ENCODE peak calls at places on chromosome 1, in six cellular contexts. B, D, V, M, S and Y are unnamed samples.

GRCh38 chr1:33211972-33212371 is 30.1 kb upstream of the TRIM62 start:
- ATAC-seq in B (no peak), D (no peak), V (no peak), M (no peak), S (no peak), Y (no peak)

GRCh38 chr1:153494976-153495535 is 34.6 kb upstream of the S100A7 start:
- ATAC-seq in B (peak), D (no peak), V (peak), M (peak), S (peak), Y (peak)

GRCh38 chr1:180881806-180882509 is 30.7 kb upstream of the KIAA1614 start:
- ATAC-seq in B (peak), D (no peak), V (peak), M (no peak), S (peak), Y (peak)

GRCh38 chr1:42692941-42693340 is 10.7 kb downstream of the YBX1 start:
- ATAC-seq in B (no peak), D (no peak), V (no peak), M (no peak), S (no peak), Y (peak)

GRCh38 chr1:71093938-71094337 is 13.1 kb upstream of the ZRANB2 start:
- ATAC-seq in B (no peak), D (no peak), V (no peak), M (no peak), S (no peak), Y (no peak)

GRCh38 chr1:24481843-24482610 is 20.6 kb upstream of the RCAN3 start:
- ATAC-seq in B (peak), D (peak), V (no peak), M (peak), S (no peak), Y (no peak)

GRCh38 chr1:3931310-3931700 is 31.2 kb upstream of the C1orf174 start:
- ATAC-seq in B (no peak), D (no peak), V (no peak), M (no peak), S (no peak), Y (no peak)

GRCh38 chr1:211352985-211353515 is 26.4 kb downstream of the TRAF5 start:
- ATAC-seq in B (peak), D (peak), V (peak), M (peak), S (no peak), Y (peak)

GRCh38 chr1:110474444-110474843 is 23.5 kb downstream of the PROK1 start:
- ATAC-seq in B (no peak), D (no peak), V (no peak), M (no peak), S (no peak), Y (no peak)